ENCODE peak calls at places on chromosome 9, in ten cellular contexts. S is NCI-H1092 treated with DMSO at 0.1 percent for 48 hours, A is left ventricle myocardium inferior, K is amniotic epithelial cell, U is NCI-H1436, B is activated gamma-delta T cell, D is NCI-H774, Z is GM13976, V is omental fat pad, N is MCF 10A. F is an unnamed sample.

GRCh38 chr9:113853333-113853732 is 22.8 kb upstream of the ZNF618 start:
- DNase-seq in S (no peak), A (no peak), K (peak), U (no peak), B (no peak), D (no peak), Z (no peak), V (no peak), N (peak), F (no peak)

GRCh38 chr9:34428325-34428958 is 29.9 kb downstream of the FAM219A start:
- DNase-seq in S (peak), A (no peak), K (no peak), U (no peak), B (no peak), D (no peak), Z (no peak), V (no peak), N (no peak), F (no peak)

GRCh38 chr9:34362614-34363013 is 14.1 kb downstream of the MYORG start:
- DNase-seq in S (no peak), A (no peak), K (no peak), U (no peak), B (no peak), D (no peak), Z (no peak), V (no peak), N (no peak), F (no peak)

GRCh38 chr9:88534456-88535225 is at the start of gene NXNL2:
- DNase-seq in S (no peak), A (peak), K (peak), U (no peak), B (no peak), D (no peak), Z (peak), V (peak), N (peak), F (peak)

GRCh38 chr9:136328011-136328621 is 777 bp downstream of the GPSM1 start:
- DNase-seq in S (no peak), A (no peak), K (no peak), U (no peak), B (no peak), D (no peak), Z (no peak), V (no peak), N (peak), F (peak)

GRCh38 chr9:33464045-33464636 is 9.6 kb downstream of the NOL6 start:
- DNase-seq in S (no peak), A (no peak), K (no peak), U (no peak), B (no peak), D (no peak), Z (no peak), V (no peak), N (no peak), F (no peak)

GRCh38 chr9:125486576-125486975 is 220.4 kb downstream of the MAPKAP1 start:
- DNase-seq in S (no peak), A (peak), K (peak), U (no peak), B (no peak), D (no peak), Z (no peak), V (no peak), N (no peak), F (no peak)

GRCh38 chr9:20623021-20623747 is 885 bp upstream of the MLLT3 start:
- DNase-seq in S (peak), A (peak), K (no peak), U (no peak), B (peak), D (peak), Z (peak), V (no peak), N (peak), F (peak)

GRCh38 chr9:121360975-121361374 is 9.1 kb downstream of the STOM start:
- DNase-seq in S (no peak), A (no peak), K (peak), U (no peak), B (no peak), D (no peak), Z (no peak), V (no peak), N (peak), F (no peak)

GRCh38 chr9:138043411-138044345 is 166.1 kb downstream of the CACNA1B start:
- DNase-seq in S (no peak), A (no peak), K (no peak), U (no peak), B (no peak), D (no peak), Z (peak), V (no peak), N (no peak), F (no peak)

GRCh38 chr9:115398313-115398650 is 280.3 kb upstream of the TNC start:
- DNase-seq in S (no peak), A (no peak), K (no peak), U (no peak), B (no peak), D (no peak), Z (no peak), V (no peak), N (no peak), F (no peak)

GRCh38 chr9:33320568-33321261 is 30.4 kb downstream of the NFX1 start:
- DNase-seq in S (no peak), A (no peak), K (peak), U (no peak), B (no peak), D (no peak), Z (no peak), V (no peak), N (peak), F (no peak)

GRCh38 chr9:70641631-70642030 is 227.2 kb upstream of the KLF9 start:
- DNase-seq in S (peak), A (no peak), K (no peak), U (no peak), B (no peak), D (no peak), Z (no peak), V (no peak), N (no peak), F (no peak)

GRCh38 chr9:15834541-15834940 is 281.7 kb downstream of the CCDC171 start:
- DNase-seq in S (peak), A (no peak), K (peak), U (peak), B (no peak), D (no peak), Z (no peak), V (no peak), N (peak), F (no peak)

GRCh38 chr9:11328326-11328725 is 715.5 kb upstream of the PTPRD start:
- DNase-seq in S (no peak), A (no peak), K (no peak), U (no peak), B (no peak), D (no peak), Z (no peak), V (no peak), N (no peak), F (no peak)

GRCh38 chr9:15349892-15350761 is 43.1 kb upstream of the TTC39B start:
- DNase-seq in S (no peak), A (no peak), K (no peak), U (peak), B (no peak), D (peak), Z (no peak), V (no peak), N (peak), F (no peak)

F was measured in GM20000.